ENCODE peak calls at places on chromosomes 1 and 21, in four cellular contexts. One of them, this sample, is unnamed.

GRCh38 chr1:234505774-234506114 is 26.8 kb upstream of the TARBP1 start:
- DNase-seq in K562: no peak
- DNase-seq in HepG2: no peak
- DNase-seq in H1: no peak
- DNase-seq in this sample: peak

GRCh38 chr1:22597301-22597965 is 34.1 kb downstream of the EPHA8 start:
- DNase-seq in K562: no peak
- DNase-seq in HepG2: no peak
- DNase-seq in H1: no peak
- DNase-seq in this sample: no peak

GRCh38 chr1:175984813-175985212 is 222.3 kb downstream of the COP1 start:
- DNase-seq in K562: no peak
- DNase-seq in HepG2: peak
- DNase-seq in H1: no peak
- DNase-seq in this sample: no peak

GRCh38 chr1:64540265-64540791 is 70.4 kb downstream of the CACHD1 start:
- DNase-seq in K562: no peak
- DNase-seq in HepG2: no peak
- DNase-seq in H1: no peak
- DNase-seq in this sample: no peak

GRCh38 chr1:202589190-202589680 is 121.0 kb downstream of the SYT2 start:
- DNase-seq in K562: no peak
- DNase-seq in HepG2: peak
- DNase-seq in H1: no peak
- DNase-seq in this sample: peak

GRCh38 chr21:38367646-38368045 is 110.9 kb downstream of the KCNJ15 start:
- DNase-seq in K562: no peak
- DNase-seq in HepG2: no peak
- DNase-seq in H1: no peak
- DNase-seq in this sample: no peak

GRCh38 chr21:39180429-39181019 is 2.7 kb downstream of the PSMG1 start:
- DNase-seq in K562: peak
- DNase-seq in HepG2: no peak
- DNase-seq in H1: no peak
- DNase-seq in this sample: peak

GRCh38 chr1:1083181-1084027 is 9.3 kb upstream of the RNF223 start:
- DNase-seq in K562: no peak
- DNase-seq in HepG2: no peak
- DNase-seq in H1: no peak
- DNase-seq in this sample: no peak

GRCh38 chr1:223057569-223058093 is 85.4 kb downstream of the TLR5 start:
- DNase-seq in K562: no peak
- DNase-seq in HepG2: no peak
- DNase-seq in H1: no peak
- DNase-seq in this sample: no peak

GRCh38 chr1:203320546-203321272 is 15.4 kb downstream of the BTG2 start:
- DNase-seq in K562: peak
- DNase-seq in HepG2: no peak
- DNase-seq in H1: peak
- DNase-seq in this sample: no peak

GRCh38 chr1:223421676-223422075 is 28.5 kb downstream of the CCDC185 start:
- DNase-seq in K562: no peak
- DNase-seq in HepG2: no peak
- DNase-seq in H1: no peak
- DNase-seq in this sample: no peak

GRCh38 chr1:150560011-150560438 is 10.8 kb downstream of the ADAMTSL4 start:
- DNase-seq in K562: peak
- DNase-seq in HepG2: peak
- DNase-seq in H1: peak
- DNase-seq in this sample: peak

GRCh38 chr1:111082421-111083192 is 57.3 kb downstream of the DRAM2 start:
- DNase-seq in K562: no peak
- DNase-seq in HepG2: no peak
- DNase-seq in H1: no peak
- DNase-seq in this sample: no peak

GRCh38 chr1:13600762-13601483 is 17.3 kb downstream of the PDPN start:
- DNase-seq in K562: no peak
- DNase-seq in HepG2: no peak
- DNase-seq in H1: no peak
- DNase-seq in this sample: no peak

GRCh38 chr1:94862718-94863117 is 42.6 kb downstream of the SLC44A3 start:
- DNase-seq in K562: no peak
- DNase-seq in HepG2: no peak
- DNase-seq in H1: no peak
- DNase-seq in this sample: no peak

GRCh38 chr1:229101475-229101874 is 169.4 kb upstream of the RAB4A start:
- DNase-seq in K562: no peak
- DNase-seq in HepG2: no peak
- DNase-seq in H1: no peak
- DNase-seq in this sample: no peak

GRCh38 chr1:14699596-14699995 is 101.1 kb downstream of the KAZN start:
- DNase-seq in K562: no peak
- DNase-seq in HepG2: no peak
- DNase-seq in H1: no peak
- DNase-seq in this sample: no peak

GRCh38 chr1:14707774-14708450 is 109.4 kb downstream of the KAZN start:
- DNase-seq in K562: no peak
- DNase-seq in HepG2: no peak
- DNase-seq in H1: no peak
- DNase-seq in this sample: no peak

GRCh38 chr1:14706656-14707055 is 108.2 kb downstream of the KAZN start:
- DNase-seq in K562: no peak
- DNase-seq in HepG2: no peak
- DNase-seq in H1: no peak
- DNase-seq in this sample: no peak

GRCh38 chr1:14705824-14706223 is 107.3 kb downstream of the KAZN start:
- DNase-seq in K562: no peak
- DNase-seq in HepG2: no peak
- DNase-seq in H1: no peak
- DNase-seq in this sample: no peak

DNA sequence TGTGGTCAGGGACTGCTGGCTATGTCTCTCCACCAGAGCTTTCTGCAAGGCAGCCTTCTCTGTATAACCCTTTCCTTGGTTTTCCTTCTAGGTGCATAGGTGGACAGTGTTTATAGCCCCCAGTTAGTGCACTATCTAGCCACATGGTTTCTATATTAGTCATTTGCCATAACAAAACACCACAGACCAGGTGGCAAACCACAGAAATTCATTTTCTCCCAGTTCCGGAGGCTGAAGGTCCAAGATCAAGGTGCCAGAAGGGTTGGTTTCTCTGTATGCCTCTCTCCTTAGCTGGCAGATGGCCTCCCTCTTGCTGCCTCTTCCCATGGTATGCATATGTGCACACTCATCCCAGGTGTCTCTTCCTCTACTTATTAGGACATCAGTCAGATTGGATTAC is 106.4 kb downstream of the KAZN start:
- DNase-seq in K562: no peak
- DNase-seq in HepG2: no peak
- DNase-seq in H1: no peak
- DNase-seq in this sample: no peak
- TF ChIP-seq JUN in K562: no peak
- TF ChIP-seq JUN in HepG2: no peak
- TF ChIP-seq JUN in H1: no peak
- TF ChIP-seq JUN in this sample: no peak

GRCh38 chr1:172117800-172118199 is 276.5 kb downstream of the DNM3 start:
- DNase-seq in K562: no peak
- DNase-seq in HepG2: no peak
- DNase-seq in H1: no peak
- DNase-seq in this sample: no peak
- TF ChIP-seq PHF8 in K562: no peak
- TF ChIP-seq PHF8 in HepG2: no peak
- TF ChIP-seq PHF8 in H1: no peak
- TF ChIP-seq PHF8 in this sample: no peak

GRCh38 chr1:245915406-245915805 is 591.7 kb downstream of the SMYD3 start:
- DNase-seq in K562: no peak
- DNase-seq in HepG2: no peak
- DNase-seq in H1: no peak
- DNase-seq in this sample: no peak
- TF ChIP-seq JUN in K562: no peak
- TF ChIP-seq JUN in HepG2: no peak
- TF ChIP-seq JUN in H1: no peak
- TF ChIP-seq JUN in this sample: no peak

GRCh38 chr1:25805863-25806225 is 5.9 kb downstream of the SELENON start:
- DNase-seq in K562: no peak
- DNase-seq in HepG2: no peak
- DNase-seq in H1: no peak
- DNase-seq in this sample: no peak
- TF ChIP-seq PHF8 in K562: no peak
- TF ChIP-seq PHF8 in HepG2: no peak
- TF ChIP-seq PHF8 in H1: no peak
- TF ChIP-seq PHF8 in this sample: no peak

GRCh38 chr1:37995773-37996379 is 6.1 kb upstream of the SF3A3 start:
- DNase-seq in K562: no peak
- DNase-seq in HepG2: no peak
- DNase-seq in H1: peak
- DNase-seq in this sample: no peak
- TF ChIP-seq JUN in K562: no peak
- TF ChIP-seq JUN in HepG2: no peak
- TF ChIP-seq JUN in H1: peak
- TF ChIP-seq JUN in this sample: no peak

GRCh38 chr1:77832889-77833288 is 53.4 kb downstream of the MIGA1 start:
- DNase-seq in K562: peak
- DNase-seq in HepG2: no peak
- DNase-seq in H1: no peak
- DNase-seq in this sample: no peak
- TF ChIP-seq PHF8 in K562: no peak
- TF ChIP-seq PHF8 in HepG2: no peak
- TF ChIP-seq PHF8 in H1: no peak
- TF ChIP-seq PHF8 in this sample: no peak